ENCODE peak calls at places on chromosomes 7 and 10, in six cellular contexts. One of them, this sample, is unnamed.
A peak's percentile ranks its signal among the peaks of the same experiment; 100 is the strongest.

GRCh38 chr7:158325530-158326381 is 261.9 kb downstream of the PTPRN2 start:
- DNase-seq in neural progenitor cell: peak; percentile 99
- DNase-seq in hepatocyte: peak; percentile 75
- DNase-seq in PC-3: peak; percentile 75
- DNase-seq in astrocyte: peak; percentile 11
- DNase-seq in HCT116: no peak
- DNase-seq in this sample: no peak

GRCh38 chr7:27774717-27775328 is 34.9 kb downstream of the TAX1BP1 start:
- DNase-seq in neural progenitor cell: peak; percentile 39
- DNase-seq in hepatocyte: peak; percentile 50
- DNase-seq in PC-3: peak; percentile 70
- DNase-seq in astrocyte: peak; percentile 14
- DNase-seq in HCT116: peak; percentile 12
- DNase-seq in this sample: peak; percentile 70

GRCh38 chr10:12617205-12618175 is 268.1 kb downstream of the CAMK1D start:
- DNase-seq in neural progenitor cell: no peak
- DNase-seq in hepatocyte: no peak
- DNase-seq in PC-3: peak; percentile 63
- DNase-seq in astrocyte: peak; percentile 33
- DNase-seq in HCT116: no peak
- DNase-seq in this sample: no peak

GRCh38 chr7:28988818-28989595 is 30.9 kb upstream of the TRIL start:
- DNase-seq in neural progenitor cell: no peak
- DNase-seq in hepatocyte: no peak
- DNase-seq in PC-3: peak; percentile 39
- DNase-seq in astrocyte: peak; percentile 98
- DNase-seq in HCT116: no peak
- DNase-seq in this sample: peak; percentile 97

GRCh38 chr7:150450491-150450992 is at the start of gene GIMAP8:
- DNase-seq in neural progenitor cell: no peak
- DNase-seq in hepatocyte: no peak
- DNase-seq in PC-3: no peak
- DNase-seq in astrocyte: no peak
- DNase-seq in HCT116: no peak
- DNase-seq in this sample: no peak

GRCh38 chr10:21207852-21208646 is 310.9 kb upstream of the NEBL start:
- DNase-seq in neural progenitor cell: no peak
- DNase-seq in hepatocyte: no peak
- DNase-seq in PC-3: no peak
- DNase-seq in astrocyte: no peak
- DNase-seq in HCT116: no peak
- DNase-seq in this sample: no peak

GRCh38 chr10:71696635-71697326 is 22.8 kb downstream of the C10orf105 start:
- DNase-seq in neural progenitor cell: peak; percentile 87
- DNase-seq in hepatocyte: peak; percentile 73
- DNase-seq in PC-3: peak; percentile 47
- DNase-seq in astrocyte: no peak
- DNase-seq in HCT116: no peak
- DNase-seq in this sample: peak; percentile 55

GRCh38 chr10:46228076-46229071 is 58.4 kb upstream of the ANTXRL start:
- DNase-seq in neural progenitor cell: peak; percentile 88
- DNase-seq in hepatocyte: peak; percentile 88
- DNase-seq in PC-3: peak; percentile 68
- DNase-seq in astrocyte: peak; percentile 42
- DNase-seq in HCT116: peak; percentile 44
- DNase-seq in this sample: peak; percentile 89

GRCh38 chr10:43203491-43204393 is 63.1 kb downstream of the RASGEF1A start:
- DNase-seq in neural progenitor cell: peak; percentile 65
- DNase-seq in hepatocyte: peak; percentile 36
- DNase-seq in PC-3: no peak
- DNase-seq in astrocyte: no peak
- DNase-seq in HCT116: peak; percentile 58
- DNase-seq in this sample: no peak

GRCh38 chr10:69327463-69328345 is 49.4 kb downstream of the HK1 start:
- DNase-seq in neural progenitor cell: no peak
- DNase-seq in hepatocyte: peak; percentile 55
- DNase-seq in PC-3: peak; percentile 42
- DNase-seq in astrocyte: peak; percentile 61
- DNase-seq in HCT116: no peak
- DNase-seq in this sample: no peak

GRCh38 chr7:50727072-50727471 is 55.6 kb downstream of the GRB10 start:
- DNase-seq in neural progenitor cell: no peak
- DNase-seq in hepatocyte: no peak
- DNase-seq in PC-3: peak; percentile 8
- DNase-seq in astrocyte: no peak
- DNase-seq in HCT116: no peak
- DNase-seq in this sample: no peak

GRCh38 chr10:64795847-64796246 is 1274.6 kb downstream of the REEP3 start:
- DNase-seq in neural progenitor cell: no peak
- DNase-seq in hepatocyte: no peak
- DNase-seq in PC-3: no peak
- DNase-seq in astrocyte: no peak
- DNase-seq in HCT116: no peak
- DNase-seq in this sample: no peak

GRCh38 chr10:116737582-116738358 is 4.6 kb downstream of the HSPA12A start:
- DNase-seq in neural progenitor cell: no peak
- DNase-seq in hepatocyte: no peak
- DNase-seq in PC-3: no peak
- DNase-seq in astrocyte: no peak
- DNase-seq in HCT116: no peak
- DNase-seq in this sample: peak; percentile 41

GRCh38 chr7:24075426-24075810 is 208.6 kb upstream of the NPY start:
- DNase-seq in neural progenitor cell: no peak
- DNase-seq in hepatocyte: no peak
- DNase-seq in PC-3: peak; percentile 50
- DNase-seq in astrocyte: no peak
- DNase-seq in HCT116: no peak
- DNase-seq in this sample: no peak

GRCh38 chr10:129101232-129101980 is 365.6 kb upstream of the MGMT start:
- DNase-seq in neural progenitor cell: no peak
- DNase-seq in hepatocyte: no peak
- DNase-seq in PC-3: no peak
- DNase-seq in astrocyte: no peak
- DNase-seq in HCT116: no peak
- DNase-seq in this sample: no peak

GRCh38 chr7:22688034-22688433 is 39.0 kb upstream of the IL6 start:
- DNase-seq in neural progenitor cell: no peak
- DNase-seq in hepatocyte: no peak
- DNase-seq in PC-3: no peak
- DNase-seq in astrocyte: no peak
- DNase-seq in HCT116: no peak
- DNase-seq in this sample: no peak

GRCh38 chr10:46787321-46787615 is 124.0 kb upstream of the PTPN20 start:
- DNase-seq in neural progenitor cell: no peak
- DNase-seq in hepatocyte: peak; percentile 52
- DNase-seq in PC-3: peak; percentile 46
- DNase-seq in astrocyte: peak; percentile 61
- DNase-seq in HCT116: no peak
- DNase-seq in this sample: peak; percentile 82

GRCh38 chr10:97601268-97602215 is 12.0 kb downstream of the C10orf62 start:
- DNase-seq in neural progenitor cell: no peak
- DNase-seq in hepatocyte: no peak
- DNase-seq in PC-3: no peak
- DNase-seq in astrocyte: no peak
- DNase-seq in HCT116: no peak
- DNase-seq in this sample: no peak

GRCh38 chr7:50369408-50370026 is 65.0 kb downstream of the IKZF1 start:
- DNase-seq in neural progenitor cell: peak; percentile 76
- DNase-seq in hepatocyte: no peak
- DNase-seq in PC-3: peak; percentile 50
- DNase-seq in astrocyte: no peak
- DNase-seq in HCT116: peak; percentile 50
- DNase-seq in this sample: peak; percentile 5

GRCh38 chr7:140517546-140518369 is 38.5 kb upstream of the MKRN1 start:
- DNase-seq in neural progenitor cell: peak; percentile 94
- DNase-seq in hepatocyte: peak; percentile 94
- DNase-seq in PC-3: peak; percentile 92
- DNase-seq in astrocyte: peak; percentile 70
- DNase-seq in HCT116: peak; percentile 86
- DNase-seq in this sample: peak; percentile 95

DNA sequence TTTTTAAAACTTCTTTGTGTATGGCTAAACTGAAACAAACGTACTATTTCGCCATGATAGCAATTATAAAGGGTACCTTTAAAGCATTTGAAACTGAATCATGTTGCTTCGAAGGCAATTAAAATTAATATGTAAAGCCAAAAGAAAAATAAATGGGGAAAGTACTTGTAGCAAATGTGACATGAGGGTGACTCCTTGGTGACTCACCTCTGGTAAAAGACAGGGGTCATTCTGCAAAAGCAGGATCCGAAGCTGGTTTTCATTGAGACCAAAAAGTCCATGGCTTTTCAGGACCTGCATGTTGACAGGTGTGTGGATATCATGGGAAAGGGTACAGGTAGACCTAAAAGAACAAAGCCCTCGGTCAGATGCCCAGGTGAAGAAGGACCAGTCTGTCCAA is 1.5 kb downstream of the ZC3HAV1L start:
- DNase-seq in neural progenitor cell: no peak
- DNase-seq in hepatocyte: no peak
- DNase-seq in PC-3: peak; percentile 80
- DNase-seq in astrocyte: no peak
- DNase-seq in HCT116: no peak
- DNase-seq in this sample: peak; percentile 66
- H3K4me3 ChIP-seq in neural progenitor cell: no peak overlapping the region
- H3K4me3 ChIP-seq in hepatocyte: no peak overlapping the region
- H3K4me3 ChIP-seq in PC-3: peak overlapping the region; percentile 94
- H3K4me3 ChIP-seq in astrocyte: peak overlapping the region; percentile 76
- H3K4me3 ChIP-seq in HCT116: peak overlapping the region; percentile 69
- H3K4me3 ChIP-seq in this sample: peak overlapping the region; percentile 89

GRCh38 chr7:105876964-105877601 is 684 bp upstream of the ATXN7L1 start:
- DNase-seq in neural progenitor cell: peak; percentile 81
- DNase-seq in hepatocyte: peak; percentile 79
- DNase-seq in PC-3: peak; percentile 77
- DNase-seq in astrocyte: peak; percentile 18
- DNase-seq in HCT116: peak; percentile 4
- DNase-seq in this sample: peak; percentile 71
- TF ChIP-seq EZH2 in neural progenitor cell: peak; percentile 33
- TF ChIP-seq EZH2 in hepatocyte: no peak
- TF ChIP-seq EZH2 in PC-3: no peak
- TF ChIP-seq EZH2 in astrocyte: no peak
- TF ChIP-seq EZH2 in HCT116: no peak
- TF ChIP-seq EZH2 in this sample: no peak

DNA sequence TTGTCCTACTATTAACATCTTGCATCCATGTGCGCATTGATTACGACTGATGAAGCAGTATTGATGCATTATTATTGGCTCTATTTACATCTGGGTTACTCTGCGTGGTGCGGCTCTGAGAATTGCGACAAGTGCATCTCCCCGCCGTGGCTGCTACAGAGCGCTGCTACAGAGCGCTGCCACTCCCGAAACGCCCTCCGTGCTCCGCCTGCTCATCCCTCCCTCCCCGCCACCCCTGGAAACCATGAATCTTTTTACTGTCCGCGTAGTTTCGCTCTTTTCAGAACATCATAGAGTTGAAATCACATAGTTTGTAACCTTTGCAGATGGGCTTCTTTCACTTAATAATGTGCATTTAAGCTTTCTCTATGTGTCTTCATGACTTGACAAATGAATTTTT is 74.1 kb downstream of the ADARB2 start:
- DNase-seq in neural progenitor cell: no peak
- DNase-seq in hepatocyte: no peak
- DNase-seq in PC-3: no peak
- DNase-seq in astrocyte: no peak
- DNase-seq in HCT116: no peak
- DNase-seq in this sample: no peak
- H3K4me3 ChIP-seq in neural progenitor cell: no peak overlapping the region
- H3K4me3 ChIP-seq in hepatocyte: no peak overlapping the region
- H3K4me3 ChIP-seq in PC-3: no peak overlapping the region
- H3K4me3 ChIP-seq in astrocyte: no peak overlapping the region
- H3K4me3 ChIP-seq in HCT116: no peak overlapping the region
- H3K4me3 ChIP-seq in this sample: no peak overlapping the region

GRCh38 chr10:123139521-123140163 is 3.9 kb downstream of the HMX3 start:
- DNase-seq in neural progenitor cell: peak; percentile 92
- DNase-seq in hepatocyte: peak; percentile 74
- DNase-seq in PC-3: peak; percentile 59
- DNase-seq in astrocyte: no peak
- DNase-seq in HCT116: peak; percentile 32
- DNase-seq in this sample: no peak

GRCh38 chr10:123141791-123142700 is 5.9 kb upstream of the HMX2 start:
- DNase-seq in neural progenitor cell: peak; percentile 37
- DNase-seq in hepatocyte: no peak
- DNase-seq in PC-3: no peak
- DNase-seq in astrocyte: no peak
- DNase-seq in HCT116: no peak
- DNase-seq in this sample: no peak

GRCh38 chr10:123140983-123141390 is 5.2 kb downstream of the HMX3 start:
- DNase-seq in neural progenitor cell: no peak
- DNase-seq in hepatocyte: no peak
- DNase-seq in PC-3: no peak
- DNase-seq in astrocyte: no peak
- DNase-seq in HCT116: no peak
- DNase-seq in this sample: no peak

GRCh38 chr10:123139165-123139520 is 3.4 kb downstream of the HMX3 start:
- DNase-seq in neural progenitor cell: no peak
- DNase-seq in hepatocyte: no peak
- DNase-seq in PC-3: no peak
- DNase-seq in astrocyte: no peak
- DNase-seq in HCT116: no peak
- DNase-seq in this sample: no peak

DNA sequence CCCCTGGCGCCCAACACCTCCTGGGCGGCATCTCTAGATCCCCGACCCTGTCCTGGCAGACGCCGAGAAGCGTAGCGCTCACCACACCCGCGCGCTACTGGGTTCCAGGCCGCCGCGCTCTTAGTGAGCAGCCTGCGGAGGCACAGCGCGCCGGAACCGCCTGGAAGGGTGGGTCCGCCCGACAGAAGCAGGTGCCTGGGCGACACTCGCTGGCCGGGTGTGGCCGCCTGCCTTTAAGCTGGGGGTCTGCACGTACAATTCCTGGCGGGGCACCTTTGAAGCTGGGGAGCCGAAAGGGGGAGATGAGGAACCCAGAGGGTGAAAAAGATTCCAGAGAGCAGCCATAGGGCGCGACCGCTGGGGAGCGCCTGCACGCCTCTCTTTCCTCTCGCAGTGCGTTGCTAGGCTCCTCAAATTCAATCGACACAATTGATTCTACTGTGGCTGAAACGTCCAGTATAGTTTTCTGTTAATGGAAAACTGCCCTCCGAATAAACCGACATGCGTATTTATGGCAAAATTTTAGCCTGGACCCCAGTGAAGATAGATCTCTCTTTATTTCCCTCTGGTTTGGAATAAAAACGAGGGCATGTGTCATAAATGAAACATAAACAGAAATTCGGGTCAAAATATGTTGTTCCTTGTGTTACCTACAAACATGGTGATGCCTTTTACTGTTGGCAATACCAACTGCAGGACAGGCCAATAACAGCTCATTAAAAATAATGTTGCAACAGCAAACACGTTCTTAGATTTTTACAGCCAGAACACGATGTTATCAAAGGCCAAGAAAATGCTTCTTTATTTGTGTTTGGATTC is 4.6 kb downstream of the HMX3 start:
- DNase-seq in neural progenitor cell: peak; percentile 82
- DNase-seq in hepatocyte: no peak
- DNase-seq in PC-3: no peak
- DNase-seq in astrocyte: no peak
- DNase-seq in HCT116: no peak
- DNase-seq in this sample: no peak
- TF ChIP-seq EZH2 in neural progenitor cell: peak; percentile 88
- TF ChIP-seq EZH2 in hepatocyte: peak; percentile 83
- TF ChIP-seq EZH2 in PC-3: peak; percentile 65
- TF ChIP-seq EZH2 in astrocyte: peak; percentile 68
- TF ChIP-seq EZH2 in HCT116: no peak
- TF ChIP-seq EZH2 in this sample: peak; percentile 97

This sample was measured in GM23248.